ENCODE peak calls at places on chromosomes 5 and 9, in eight cellular contexts. O is endodermal cell, M is sigmoid colon, U is K562, E is neural progenitor cell, Z is cardiac muscle cell, Q is HFFc6, N is fibroblast of pulmonary artery. V is an unnamed sample.

GRCh38 chr9:127142291-127142690 is 19.9 kb upstream of the ANGPTL2 start:
- DNase-seq in O (no peak), M (no peak), U (no peak), E (no peak), Z (no peak), Q (no peak), N (no peak), V (no peak)

GRCh38 chr9:131612851-131613250 is 67.5 kb downstream of the PRRT1B start:
- DNase-seq in O (peak), M (no peak), U (no peak), E (no peak), Z (no peak), Q (no peak), N (no peak), V (no peak)

GRCh38 chr5:67178085-67178484 is 18.5 kb downstream of the CD180 start:
- DNase-seq in O (no peak), M (no peak), U (no peak), E (no peak), Z (no peak), Q (peak), N (no peak), V (no peak)

GRCh38 chr9:87157366-87158031 is 210.2 kb upstream of the GAS1 start:
- DNase-seq in O (no peak), M (no peak), U (no peak), E (no peak), Z (no peak), Q (no peak), N (peak), V (no peak)

GRCh38 chr5:157740211-157740610 is 3.3 kb upstream of the LSM11 start:
- DNase-seq in O (peak), M (no peak), U (peak), E (peak), Z (peak), Q (peak), N (no peak), V (peak)

GRCh38 chr5:61277190-61277589 is 54.9 kb upstream of the ZSWIM6 start:
- DNase-seq in O (peak), M (no peak), U (no peak), E (peak), Z (peak), Q (peak), N (peak), V (no peak)

GRCh38 chr5:172229904-172230303 is 35.9 kb downstream of the EFCAB9 start:
- DNase-seq in O (no peak), M (no peak), U (no peak), E (no peak), Z (no peak), Q (no peak), N (no peak), V (no peak)

GRCh38 chr5:83082750-83083149 is 5.4 kb downstream of the XRCC4 start:
- DNase-seq in O (no peak), M (no peak), U (no peak), E (no peak), Z (no peak), Q (no peak), N (no peak), V (no peak)

GRCh38 chr5:140840978-140841962 is at the start of gene PCDHA8:
- DNase-seq in O (peak), M (no peak), U (peak), E (peak), Z (no peak), Q (no peak), N (no peak), V (no peak)

GRCh38 chr5:140842798-140843733 is 2.1 kb downstream of the PCDHA8 start:
- DNase-seq in O (no peak), M (no peak), U (no peak), E (no peak), Z (no peak), Q (no peak), N (no peak), V (no peak)
- TF ChIP-seq CTCF in O (no peak), M (no peak), U (no peak), E (no peak), Z (no peak), Q (no peak), N (no peak), V (no peak)

DNA sequence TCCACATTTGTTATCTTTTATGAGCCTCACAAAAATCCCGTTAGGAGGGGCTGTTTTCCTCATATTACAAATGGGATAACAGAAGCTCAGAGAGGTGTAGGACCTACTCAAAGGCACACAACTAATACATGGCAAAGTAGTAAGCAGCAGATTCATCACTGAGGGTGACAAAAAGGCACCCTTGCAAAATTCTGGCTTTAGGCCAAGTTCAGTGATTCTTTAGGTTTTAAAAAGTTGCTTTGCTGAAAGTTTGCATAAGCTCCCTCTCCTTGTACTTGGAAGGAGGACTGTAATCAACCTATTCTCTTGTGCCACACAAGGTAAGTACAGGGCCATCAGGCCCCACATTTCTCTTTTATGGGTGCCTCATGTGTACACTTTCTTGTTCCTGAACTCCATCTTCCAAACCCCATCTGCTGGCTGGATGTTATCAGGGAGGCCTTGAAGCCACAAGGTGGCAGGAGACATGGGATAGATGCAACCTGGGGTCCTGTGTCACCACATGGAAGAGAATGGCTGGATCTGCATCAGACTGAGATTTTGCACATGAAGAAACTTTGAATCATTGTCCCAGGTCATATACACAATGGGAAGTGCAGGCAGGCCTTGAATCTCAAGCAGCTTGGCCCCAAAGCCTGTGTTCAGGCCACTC is 311.6 kb downstream of the MSX2 start:
- DNase-seq in O (peak), M (no peak), U (peak), E (no peak), Z (no peak), Q (no peak), N (no peak), V (no peak)
- TF ChIP-seq CTCF in O (peak), M (no peak), U (peak), E (peak), Z (no peak), Q (no peak), N (no peak), V (no peak)

DNA sequence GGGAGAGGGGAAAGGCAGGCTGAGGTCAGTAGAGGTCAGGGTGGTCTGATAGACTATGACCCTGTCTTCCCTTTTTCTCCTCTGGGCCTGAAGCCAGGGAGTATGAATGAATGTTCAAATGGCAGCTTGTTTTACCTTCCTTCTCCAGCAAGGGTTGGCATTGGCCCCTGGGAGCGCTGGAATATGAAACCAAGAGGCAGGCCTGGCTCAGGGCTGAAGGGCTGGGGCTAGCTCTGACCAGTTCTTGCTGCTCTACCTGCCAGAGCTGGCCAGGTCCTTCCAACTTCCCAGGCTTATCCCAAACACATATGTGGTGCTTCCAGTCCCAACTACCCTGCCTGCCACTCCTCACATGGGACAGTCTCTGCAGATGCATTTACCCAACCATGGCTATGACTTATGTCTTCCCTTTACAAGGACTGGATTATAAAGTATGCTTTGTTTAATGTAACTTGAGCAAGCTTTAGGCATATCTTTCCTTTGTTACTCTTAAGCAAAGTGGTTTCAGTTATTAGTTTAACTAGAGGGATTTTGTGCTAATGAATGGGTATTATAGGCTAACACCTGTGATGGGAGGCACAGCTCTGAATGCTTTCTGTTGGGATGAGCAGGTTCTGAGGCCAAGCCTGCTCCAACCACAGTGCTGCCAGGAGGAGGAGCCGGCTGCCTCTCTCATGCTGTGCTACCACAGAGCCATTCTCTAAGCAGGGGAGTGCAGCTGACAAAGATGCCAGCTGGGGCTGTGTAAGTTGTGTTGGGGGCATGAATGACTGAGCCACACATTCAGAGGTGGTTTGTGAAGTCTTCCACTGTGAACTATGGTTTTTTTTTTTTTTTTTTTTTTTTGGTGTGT is 6.1 kb downstream of the CCNI2 start:
- DNase-seq in O (peak), M (peak), U (no peak), E (peak), Z (no peak), Q (no peak), N (no peak), V (no peak)
- TF ChIP-seq CTCF in O (peak), M (no peak), U (peak), E (peak), Z (no peak), Q (peak), N (no peak), V (no peak)

DNA sequence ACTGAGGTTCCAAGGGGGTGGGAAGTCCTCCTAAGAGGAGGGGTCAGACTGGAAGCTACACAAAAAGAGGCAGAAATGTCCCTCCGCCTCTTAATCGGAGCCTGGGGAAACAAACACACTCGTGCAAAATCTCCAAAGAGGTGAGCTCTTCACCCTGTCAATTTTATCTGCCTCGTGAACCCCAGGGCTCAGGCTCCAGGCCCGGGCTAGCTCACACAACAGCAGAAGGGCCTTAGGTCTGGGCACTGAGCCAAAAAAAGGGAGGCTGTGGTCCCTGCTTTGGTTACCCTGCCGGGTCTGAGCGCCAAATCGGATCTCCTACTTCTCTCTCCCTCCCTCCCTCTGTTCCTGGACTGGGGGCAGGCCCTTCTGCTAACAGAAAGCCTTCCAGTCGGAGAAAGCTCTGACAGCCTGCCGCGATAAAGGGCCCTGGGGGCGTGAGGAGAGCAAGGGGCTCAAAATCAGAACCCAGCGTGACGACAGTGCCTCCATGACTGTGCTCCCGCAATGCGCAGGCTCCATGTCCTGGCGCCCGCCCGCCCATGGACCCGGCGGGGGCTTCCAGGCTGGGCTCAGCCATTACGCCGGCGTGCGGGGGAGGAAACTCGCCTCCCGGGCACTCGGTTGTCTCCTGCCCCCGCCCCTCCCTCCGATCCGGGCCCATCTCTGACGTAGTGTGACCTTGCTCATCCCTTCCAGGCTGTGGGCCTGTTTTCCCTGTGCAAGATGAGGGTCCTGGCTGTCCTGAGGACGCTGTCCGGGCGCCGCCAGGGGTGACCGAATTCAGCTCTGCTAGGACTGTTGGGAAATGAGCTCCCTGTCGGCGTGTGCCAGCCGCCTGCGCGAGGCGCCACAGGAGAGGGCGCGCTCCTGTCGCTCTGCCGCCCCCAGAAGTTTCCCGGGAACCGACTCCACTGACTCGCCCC is 865 bp upstream of the SLC22A4 start:
- DNase-seq in O (peak), M (peak), U (peak), E (peak), Z (peak), Q (peak), N (peak), V (peak)
- TF ChIP-seq CTCF in O (peak), M (no peak), U (peak), E (peak), Z (peak), Q (peak), N (no peak), V (no peak)

DNA sequence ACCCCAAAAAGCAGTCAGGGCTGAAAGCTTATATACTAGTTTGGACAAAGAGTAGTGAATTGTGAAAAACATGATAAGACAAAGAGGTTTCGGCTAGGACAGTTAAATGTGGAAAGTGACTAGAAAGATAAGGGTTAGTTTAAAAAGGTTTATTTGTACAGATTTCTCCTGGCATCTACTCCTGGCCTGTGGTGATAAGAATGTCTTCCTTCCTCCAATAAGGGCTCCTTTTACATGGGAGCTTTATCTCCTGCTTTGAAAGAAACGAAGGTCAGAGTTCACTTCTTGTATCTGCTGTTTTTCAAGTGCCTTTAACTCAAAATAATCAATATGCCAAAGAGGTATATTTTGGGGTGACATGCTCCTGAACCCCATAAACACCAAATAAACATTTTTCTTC is 776.1 kb upstream of the COX7C start:
- DNase-seq in O (no peak), M (no peak), U (peak), E (no peak), Z (no peak), Q (no peak), N (no peak), V (no peak)
- TF ChIP-seq CTCF in O (no peak), M (no peak), U (no peak), E (no peak), Z (no peak), Q (no peak), N (no peak), V (no peak)

GRCh38 chr5:1363160-1363559 is 18.3 kb upstream of the CLPTM1L start:
- DNase-seq in O (no peak), M (no peak), U (no peak), E (no peak), Z (no peak), Q (no peak), N (no peak), V (no peak)
- TF ChIP-seq CTCF in O (no peak), M (no peak), U (no peak), E (no peak), Z (no peak), Q (no peak), N (no peak), V (no peak)

V was measured in nephron progenitor cell.